ENCODE peak calls at places on chromosomes 1 and 21, in six cellular contexts. J, A, H, Q, G and E are unnamed samples.

GRCh38 chr1:119587328-119587727 is 60.7 kb downstream of the ZNF697 start:
- DNase-seq in H (no peak), Q (no peak), G (no peak), J (no peak), A (no peak), E (peak)

GRCh38 chr1:161185282-161185682 is 8.0 kb upstream of the B4GALT3 start:
- DNase-seq in G (peak), Q (peak), A (peak), H (no peak), J (peak), E (peak)

GRCh38 chr1:94310570-94311270 is 73.3 kb upstream of the ARHGAP29 start:
- DNase-seq in Q (no peak), A (no peak), J (no peak), H (no peak), G (no peak), E (no peak)

GRCh38 chr1:211705439-211706205 is 30.2 kb upstream of the NEK2 start:
- DNase-seq in J (no peak), G (no peak), Q (no peak), H (no peak), A (no peak), E (no peak)

GRCh38 chr1:221691320-221691719 is 50.6 kb downstream of the DUSP10 start:
- DNase-seq in Q (no peak), H (no peak), J (no peak), A (no peak), G (no peak), E (no peak)

GRCh38 chr1:226575436-226576390 is 27.1 kb downstream of the STUM start:
- DNase-seq in A (no peak), J (no peak), H (no peak), Q (no peak), G (no peak), E (no peak)

GRCh38 chr21:41290106-41290799 is 26.3 kb upstream of the FAM3B start:
- DNase-seq in J (no peak), G (no peak), H (no peak), Q (no peak), A (no peak), E (no peak)

GRCh38 chr1:209435654-209436566 is 147.6 kb upstream of the CAMK1G start:
- DNase-seq in H (peak), G (no peak), Q (no peak), A (peak), J (no peak), E (peak)